ENCODE peak calls at places on chromosomes 6 and 20, in five cellular contexts. One of them, this sample, is unnamed.

GRCh38 chr20:402898-403581 is 5.1 kb upstream of the RBCK1 start:
- DNase-seq in lower lobe of right lung: no peak
- DNase-seq in H4: no peak
- DNase-seq in activated CD4-positive, alpha-beta T cell treated with anti-CD3 and anti-CD28 coated beads for 24 hours: no peak
- DNase-seq in T-helper 9 cell: no peak
- DNase-seq in this sample: no peak

GRCh38 chr6:54861846-54862616 is 15.5 kb downstream of the FAM83B start:
- DNase-seq in lower lobe of right lung: no peak
- DNase-seq in T-helper 9 cell: no peak
- DNase-seq in activated CD4-positive, alpha-beta T cell treated with anti-CD3 and anti-CD28 coated beads for 24 hours: no peak
- DNase-seq in H4: no peak
- DNase-seq in this sample: no peak

GRCh38 chr6:168514216-168514615 is 73.2 kb downstream of the SMOC2 start:
- DNase-seq in activated CD4-positive, alpha-beta T cell treated with anti-CD3 and anti-CD28 coated beads for 24 hours: no peak
- DNase-seq in lower lobe of right lung: no peak
- DNase-seq in T-helper 9 cell: no peak
- DNase-seq in H4: peak; percentile 8
- DNase-seq in this sample: no peak

GRCh38 chr20:36117638-36118037 is 36.9 kb upstream of the EPB41L1 start:
- DNase-seq in activated CD4-positive, alpha-beta T cell treated with anti-CD3 and anti-CD28 coated beads for 24 hours: no peak
- DNase-seq in H4: no peak
- DNase-seq in T-helper 9 cell: no peak
- DNase-seq in lower lobe of right lung: no peak
- DNase-seq in this sample: no peak

GRCh38 chr6:100665041-100665380 is 200.3 kb upstream of the SIM1 start:
- DNase-seq in T-helper 9 cell: no peak
- DNase-seq in H4: no peak
- DNase-seq in lower lobe of right lung: no peak
- DNase-seq in activated CD4-positive, alpha-beta T cell treated with anti-CD3 and anti-CD28 coated beads for 24 hours: no peak
- DNase-seq in this sample: no peak

GRCh38 chr6:151391021-151391470 is 313 bp downstream of the ZBTB2 start:
- DNase-seq in lower lobe of right lung: peak; percentile 83
- DNase-seq in H4: no peak
- DNase-seq in T-helper 9 cell: peak; percentile 83
- DNase-seq in activated CD4-positive, alpha-beta T cell treated with anti-CD3 and anti-CD28 coated beads for 24 hours: peak; percentile 74
- DNase-seq in this sample: peak; percentile 92

GRCh38 chr6:45661667-45662066 is 283.9 kb upstream of the SUPT3H start:
- DNase-seq in lower lobe of right lung: no peak
- DNase-seq in T-helper 9 cell: no peak
- DNase-seq in H4: no peak
- DNase-seq in activated CD4-positive, alpha-beta T cell treated with anti-CD3 and anti-CD28 coated beads for 24 hours: no peak
- DNase-seq in this sample: no peak

GRCh38 chr20:56978475-56978874 is 288.0 kb downstream of the BMP7 start:
- DNase-seq in H4: no peak
- DNase-seq in T-helper 9 cell: no peak
- DNase-seq in activated CD4-positive, alpha-beta T cell treated with anti-CD3 and anti-CD28 coated beads for 24 hours: no peak
- DNase-seq in lower lobe of right lung: no peak
- DNase-seq in this sample: no peak

GRCh38 chr6:1839315-1839714 is 229.6 kb downstream of the FOXC1 start:
- DNase-seq in lower lobe of right lung: no peak
- DNase-seq in activated CD4-positive, alpha-beta T cell treated with anti-CD3 and anti-CD28 coated beads for 24 hours: no peak
- DNase-seq in H4: no peak
- DNase-seq in T-helper 9 cell: no peak
- DNase-seq in this sample: no peak

GRCh38 chr20:61630240-61630650 is 378.2 kb downstream of the CDH4 start:
- DNase-seq in T-helper 9 cell: no peak
- DNase-seq in activated CD4-positive, alpha-beta T cell treated with anti-CD3 and anti-CD28 coated beads for 24 hours: no peak
- DNase-seq in H4: no peak
- DNase-seq in lower lobe of right lung: no peak
- DNase-seq in this sample: no peak

GRCh38 chr6:6872924-6873344 is 234.8 kb upstream of the RREB1 start:
- DNase-seq in activated CD4-positive, alpha-beta T cell treated with anti-CD3 and anti-CD28 coated beads for 24 hours: no peak
- DNase-seq in T-helper 9 cell: no peak
- DNase-seq in lower lobe of right lung: no peak
- DNase-seq in H4: no peak
- DNase-seq in this sample: no peak

GRCh38 chr6:2793491-2794151 is 28.4 kb downstream of the WRNIP1 start:
- DNase-seq in T-helper 9 cell: no peak
- DNase-seq in activated CD4-positive, alpha-beta T cell treated with anti-CD3 and anti-CD28 coated beads for 24 hours: peak; percentile 6
- DNase-seq in H4: no peak
- DNase-seq in lower lobe of right lung: peak; percentile 79
- DNase-seq in this sample: no peak

GRCh38 chr6:39849764-39850163 is 57.6 kb downstream of the DAAM2 start:
- DNase-seq in T-helper 9 cell: no peak
- DNase-seq in H4: no peak
- DNase-seq in lower lobe of right lung: no peak
- DNase-seq in activated CD4-positive, alpha-beta T cell treated with anti-CD3 and anti-CD28 coated beads for 24 hours: no peak
- DNase-seq in this sample: no peak